ENCODE peak calls at places on chromosomes 7 and 10, in five cellular contexts. Y, H, L, S and T are unnamed samples.

GRCh38 chr10:31381766-31382316 is 62.8 kb downstream of the ZEB1 start:
- DNase-seq in Y (no peak), H (no peak), L (no peak), S (no peak), T (no peak)

GRCh38 chr7:7271094-7271874 is 88.9 kb downstream of the C1GALT1 start:
- DNase-seq in Y (no peak), H (no peak), L (no peak), S (no peak), T (no peak)

GRCh38 chr10:115417585-115418265 is 324.6 kb downstream of the ATRNL1 start:
- DNase-seq in Y (no peak), H (peak), L (peak), S (peak), T (no peak)

GRCh38 chr7:73504017-73504416 is 18.1 kb downstream of the BAZ1B start:
- DNase-seq in Y (no peak), H (no peak), L (no peak), S (no peak), T (no peak)

GRCh38 chr10:110860576-110861241 is 11.0 kb upstream of the PDCD4 start:
- DNase-seq in Y (no peak), H (no peak), L (no peak), S (peak), T (no peak)

GRCh38 chr7:85172530-85172941 is 14.3 kb downstream of the SEMA3D start:
- DNase-seq in Y (no peak), H (peak), L (no peak), S (no peak), T (peak)

GRCh38 chr7:134450296-134451000 is 8.5 kb downstream of the AKR1B1 start:
- DNase-seq in Y (no peak), H (no peak), L (no peak), S (no peak), T (no peak)

GRCh38 chr10:116723428-116724281 is 18.7 kb downstream of the HSPA12A start:
- DNase-seq in Y (no peak), H (no peak), L (no peak), S (no peak), T (peak)

GRCh38 chr10:122189185-122189584 is 81.9 kb upstream of the BTBD16 start:
- DNase-seq in Y (no peak), H (no peak), L (no peak), S (no peak), T (no peak)

GRCh38 chr7:43290978-43291377 is 178.5 kb downstream of the HECW1 start:
- DNase-seq in Y (no peak), H (no peak), L (no peak), S (no peak), T (no peak)

GRCh38 chr10:92087750-92088395 is 164.3 kb downstream of the BTAF1 start:
- DNase-seq in Y (peak), H (peak), L (peak), S (peak), T (peak)

GRCh38 chr10:86972613-86973380 is 4.5 kb downstream of the ADIRF start:
- DNase-seq in Y (no peak), H (no peak), L (no peak), S (no peak), T (peak)

GRCh38 chr7:118418433-118418832 is 193.9 kb downstream of the ANKRD7 start:
- DNase-seq in Y (no peak), H (no peak), L (no peak), S (no peak), T (no peak)

GRCh38 chr10:89421018-89421476 is 6.7 kb downstream of the IFIT5 start:
- DNase-seq in Y (no peak), H (no peak), L (peak), S (no peak), T (no peak)

GRCh38 chr10:51238987-51239386 is 164.7 kb downstream of the PRKG1 start:
- DNase-seq in Y (no peak), H (no peak), L (no peak), S (no peak), T (no peak)

GRCh38 chr7:91692800-91693199 is 187.7 kb downstream of the MTERF1 start:
- DNase-seq in Y (no peak), H (peak), L (no peak), S (no peak), T (no peak)

GRCh38 chr7:1516586-1517251 is 12.5 kb upstream of the INTS1 start:
- DNase-seq in Y (no peak), H (no peak), L (no peak), S (no peak), T (no peak)

GRCh38 chr7:43164757-43165156 is 52.3 kb downstream of the HECW1 start:
- DNase-seq in Y (no peak), H (peak), L (no peak), S (no peak), T (no peak)

GRCh38 chr10:122981066-122981464 is 864 bp downstream of the PSTK start:
- DNase-seq in Y (no peak), H (peak), L (peak), S (no peak), T (no peak)

GRCh38 chr7:74044366-74045350 is 16.7 kb downstream of the ELN start:
- DNase-seq in Y (peak), H (no peak), L (no peak), S (no peak), T (no peak)

GRCh38 chr10:121015916-121016315 is 164.8 kb downstream of the WDR11 start:
- DNase-seq in Y (no peak), H (no peak), L (no peak), S (no peak), T (no peak)

GRCh38 chr7:155306677-155307470 is 9.2 kb downstream of the INSIG1 start:
- DNase-seq in Y (no peak), H (no peak), L (no peak), S (peak), T (no peak)

GRCh38 chr7:123346771-123347170 is 147.0 kb upstream of the SLC13A1 start:
- DNase-seq in Y (no peak), H (no peak), L (no peak), S (no peak), T (no peak)

GRCh38 chr10:101507241-101507640 is 80.8 kb downstream of the POLL start:
- DNase-seq in Y (no peak), H (no peak), L (no peak), S (no peak), T (no peak)

GRCh38 chr7:3754488-3755365 is 453.7 kb downstream of the SDK1 start:
- DNase-seq in Y (no peak), H (no peak), L (no peak), S (no peak), T (no peak)

GRCh38 chr7:88401009-88401623 is 94.4 kb upstream of the STEAP4 start:
- DNase-seq in Y (no peak), H (peak), L (peak), S (no peak), T (no peak)

GRCh38 chr10:18235477-18235876 is 95.3 kb downstream of the CACNB2 start:
- DNase-seq in Y (no peak), H (no peak), L (no peak), S (no peak), T (no peak)

GRCh38 chr7:29780346-29780745 is 26.0 kb upstream of the WIPF3 start:
- DNase-seq in Y (no peak), H (no peak), L (no peak), S (no peak), T (no peak)

GRCh38 chr10:62637249-62638061 is 167.1 kb upstream of the ADO start:
- DNase-seq in Y (no peak), H (peak), L (no peak), S (no peak), T (no peak)

GRCh38 chr7:118327179-118327578 is 102.7 kb downstream of the ANKRD7 start:
- DNase-seq in Y (no peak), H (no peak), L (no peak), S (no peak), T (no peak)

GRCh38 chr10:98528166-98528784 is 81.5 kb upstream of the HPS1 start:
- DNase-seq in Y (no peak), H (peak), L (no peak), S (no peak), T (no peak)

GRCh38 chr7:135877799-135878198 is 99.4 kb downstream of the MTPN start:
- DNase-seq in Y (no peak), H (no peak), L (no peak), S (no peak), T (no peak)

GRCh38 chr7:23295401-23295697 is 3.8 kb upstream of the MALSU1 start:
- DNase-seq in Y (no peak), H (no peak), L (no peak), S (no peak), T (no peak)

GRCh38 chr10:31757374-31757773 is 171.3 kb downstream of the ARHGAP12 start:
- DNase-seq in Y (peak), H (no peak), L (no peak), S (no peak), T (peak)

GRCh38 chr7:3480197-3480596 is 179.1 kb downstream of the SDK1 start:
- DNase-seq in Y (no peak), H (no peak), L (no peak), S (no peak), T (no peak)

GRCh38 chr7:131945313-131945831 is 388.9 kb upstream of the PODXL start:
- DNase-seq in Y (peak), H (peak), L (peak), S (peak), T (peak)

GRCh38 chr7:116258734-116259133 is 48.4 kb downstream of the TES start:
- DNase-seq in Y (no peak), H (peak), L (peak), S (peak), T (no peak)

GRCh38 chr7:16695621-16696237 is 49.7 kb downstream of the BZW2 start:
- DNase-seq in Y (no peak), H (peak), L (peak), S (peak), T (no peak)

GRCh38 chr10:11921800-11922387 is 98.7 kb downstream of the PROSER2 start:
- DNase-seq in Y (no peak), H (peak), L (no peak), S (no peak), T (no peak)

GRCh38 chr7:55054252-55054651 is 35.4 kb downstream of the EGFR start:
- DNase-seq in Y (peak), H (no peak), L (no peak), S (no peak), T (peak)

GRCh38 chr7:55054758-55055157 is 35.9 kb downstream of the EGFR start:
- DNase-seq in Y (no peak), H (no peak), L (no peak), S (no peak), T (no peak)

GRCh38 chr7:55052081-55052480 is 33.3 kb downstream of the EGFR start:
- DNase-seq in Y (no peak), H (peak), L (no peak), S (no peak), T (no peak)

GRCh38 chr7:55053651-55054226 is 34.9 kb downstream of the EGFR start:
- DNase-seq in Y (no peak), H (no peak), L (no peak), S (no peak), T (no peak)

DNA sequence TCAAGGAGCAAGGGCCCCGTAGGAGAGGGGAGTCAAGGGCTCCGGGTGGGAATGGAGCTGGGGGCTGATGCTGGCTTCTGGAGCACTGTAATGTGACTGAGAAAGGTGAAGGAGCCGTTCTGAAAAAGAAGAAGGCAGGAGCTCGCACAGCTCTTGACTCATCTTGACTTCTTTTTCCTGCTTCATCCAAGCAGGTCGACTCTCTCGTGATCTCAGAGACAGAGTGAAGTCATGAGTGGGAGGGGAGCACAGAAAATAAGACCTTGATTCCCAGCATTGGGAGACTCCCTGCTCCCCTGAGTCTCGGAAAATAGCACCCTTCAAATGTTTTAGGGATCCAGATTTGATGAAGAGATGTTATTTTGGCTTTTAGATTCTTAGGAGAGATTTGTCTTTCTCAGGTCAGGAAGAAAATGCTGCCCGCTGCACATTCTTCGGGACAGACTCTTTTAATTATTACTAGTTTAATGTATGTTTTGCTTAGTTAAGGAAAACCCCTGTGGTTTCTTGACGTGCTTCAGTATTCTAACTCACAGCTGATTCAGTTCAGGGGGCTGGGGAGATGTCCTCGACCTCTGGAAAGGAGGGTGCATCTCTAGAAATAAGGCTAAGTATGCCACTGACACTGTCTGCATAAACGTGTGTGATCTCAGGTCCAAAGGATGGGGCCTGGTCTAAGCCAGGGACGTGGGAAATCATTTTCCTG is 34.1 kb downstream of the EGFR start:
- DNase-seq in Y (no peak), H (no peak), L (no peak), S (no peak), T (no peak)
- H3K27ac ChIP-seq in Y (peak), H (no peak), L (no peak), S (no peak), T (peak)

DNA sequence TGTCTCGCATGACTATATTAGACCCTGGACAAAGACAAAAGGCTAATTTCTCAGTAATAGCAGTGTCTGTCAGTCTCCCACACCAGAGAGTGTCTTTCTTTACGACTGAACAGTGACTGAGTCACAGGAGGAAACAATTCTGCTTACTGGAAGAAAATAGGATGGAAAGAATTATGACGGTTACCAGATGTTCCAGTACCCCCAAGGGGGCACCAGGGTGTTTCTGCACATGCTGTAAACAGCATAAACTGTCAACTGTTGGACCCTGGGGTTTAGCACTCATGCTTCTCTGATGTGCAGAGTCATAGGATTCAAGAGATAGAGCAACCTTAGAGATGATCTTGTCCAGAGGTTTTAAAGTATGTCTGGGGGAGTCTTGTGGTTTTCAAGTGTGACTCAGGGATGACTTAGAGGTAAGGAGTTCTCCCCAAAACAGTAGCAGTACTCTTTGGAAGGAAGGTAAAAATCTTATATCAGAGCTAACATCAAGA is 291.7 kb downstream of the THSD7A start:
- DNase-seq in Y (no peak), H (peak), L (no peak), S (no peak), T (no peak)
- H3K4me3 ChIP-seq in Y (no peak), H (no peak), L (no peak), S (no peak), T (no peak)

DNA sequence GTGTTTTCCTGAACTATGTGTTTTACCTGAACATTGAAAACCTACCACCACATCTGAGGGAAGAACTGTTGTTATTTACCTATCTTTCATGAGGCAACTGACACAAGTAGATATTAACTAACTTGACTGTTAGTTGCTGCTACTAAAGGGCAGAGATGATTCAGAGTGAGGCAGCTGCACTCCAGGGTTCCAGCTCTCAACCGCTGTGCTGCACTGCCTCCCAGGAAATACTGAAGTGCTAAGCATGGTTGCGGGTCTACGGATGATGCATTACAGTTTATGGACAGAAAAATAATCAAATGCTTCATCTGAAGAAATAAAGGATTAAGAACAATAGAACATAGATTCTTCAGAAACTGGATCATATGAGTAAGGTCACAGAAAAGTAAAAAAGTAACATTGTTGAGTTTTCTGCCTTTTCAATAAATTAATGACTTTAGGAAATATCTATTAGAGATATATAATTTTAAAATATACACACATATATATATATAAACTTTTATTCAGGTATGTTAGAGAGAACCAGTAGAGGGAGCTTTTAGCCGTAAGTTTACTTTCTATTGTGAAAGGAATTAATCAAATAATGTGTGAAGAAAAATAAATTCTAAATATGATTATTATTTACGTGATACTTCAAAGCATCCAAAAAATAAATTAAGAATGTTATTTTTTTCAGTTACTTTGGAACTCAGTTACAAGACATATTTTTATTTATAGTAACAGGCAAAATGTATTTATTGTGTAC is 620.0 kb downstream of the CNTNAP2 start:
- DNase-seq in Y (no peak), H (no peak), L (no peak), S (no peak), T (no peak)
- TF ChIP-seq CTCF in Y (no peak), H (no peak), L (peak), S (no peak), T (no peak)

DNA sequence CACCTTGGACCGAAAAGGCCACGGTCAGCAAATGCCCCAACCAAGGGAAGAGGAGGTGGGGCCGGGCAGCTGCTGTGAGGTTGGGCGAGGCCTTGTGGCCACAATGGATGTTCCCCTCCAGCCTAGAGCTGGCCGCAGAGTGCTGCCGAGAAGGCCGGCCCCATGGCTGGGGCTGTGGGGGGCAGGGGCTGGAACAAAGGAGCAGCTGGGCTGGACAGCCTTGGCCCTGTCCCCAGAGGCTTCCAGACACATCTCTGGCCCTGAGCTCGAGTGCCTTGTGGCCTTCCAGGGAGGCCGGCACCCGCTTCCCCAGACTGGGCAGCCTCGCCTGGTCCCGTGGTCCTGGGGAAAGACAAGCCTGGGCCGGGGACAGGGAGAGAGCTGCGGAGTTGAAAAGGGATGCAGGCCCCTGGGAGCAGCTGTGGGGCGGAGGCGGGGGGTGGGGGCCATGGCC is 88.0 kb downstream of the PDGFA start:
- DNase-seq in Y (no peak), H (no peak), L (no peak), S (no peak), T (no peak)
- H3K27ac ChIP-seq in Y (no peak), H (no peak), L (no peak), S (no peak), T (no peak)